ENCODE peak calls at places on chromosomes 5 and 9, in four cellular contexts. One of them, this sample, is unnamed.

GRCh38 chr9:13082796-13083195 is 196.7 kb downstream of the MPDZ start:
- DNase-seq in tibial nerve: no peak
- DNase-seq in A549: no peak
- DNase-seq in ovary: no peak
- DNase-seq in this sample: no peak

GRCh38 chr9:116151966-116152381 is 1.6 kb upstream of the PAPPA start:
- DNase-seq in A549: peak; percentile 93
- DNase-seq in ovary: no peak
- DNase-seq in tibial nerve: no peak
- DNase-seq in this sample: no peak

GRCh38 chr5:81422671-81423070 is 28.7 kb upstream of the ACOT12 start:
- DNase-seq in ovary: no peak
- DNase-seq in A549: peak; percentile 69
- DNase-seq in tibial nerve: no peak
- DNase-seq in this sample: no peak

GRCh38 chr5:167814828-167815227 is 476.6 kb upstream of the WWC1 start:
- DNase-seq in tibial nerve: peak; percentile 37
- DNase-seq in ovary: no peak
- DNase-seq in A549: no peak
- DNase-seq in this sample: no peak

GRCh38 chr5:176737746-176738699 is 72.3 kb upstream of the UNC5A start:
- DNase-seq in A549: no peak
- DNase-seq in ovary: no peak
- DNase-seq in tibial nerve: no peak
- DNase-seq in this sample: no peak

GRCh38 chr5:24681106-24681505 is 36.3 kb upstream of the CDH10 start:
- DNase-seq in A549: no peak
- DNase-seq in ovary: no peak
- DNase-seq in tibial nerve: no peak
- DNase-seq in this sample: no peak

GRCh38 chr5:77356740-77357139 is 135.4 kb downstream of the WDR41 start:
- DNase-seq in ovary: no peak
- DNase-seq in tibial nerve: no peak
- DNase-seq in A549: no peak
- DNase-seq in this sample: no peak

GRCh38 chr9:88237454-88238280 is 99.4 kb upstream of the SPATA31C2 start:
- DNase-seq in tibial nerve: no peak
- DNase-seq in A549: no peak
- DNase-seq in ovary: no peak
- DNase-seq in this sample: no peak

GRCh38 chr9:130526193-130526853 is 53.1 kb upstream of the FUBP3 start:
- DNase-seq in A549: no peak
- DNase-seq in tibial nerve: no peak
- DNase-seq in ovary: no peak
- DNase-seq in this sample: no peak

GRCh38 chr5:178314066-178314660 is 81.6 kb upstream of the PHYKPL start:
- DNase-seq in A549: no peak
- DNase-seq in tibial nerve: no peak
- DNase-seq in ovary: no peak
- DNase-seq in this sample: no peak

GRCh38 chr5:26482817-26483375 is 555.5 kb downstream of the CDH9 start:
- DNase-seq in tibial nerve: peak; percentile 54
- DNase-seq in ovary: no peak
- DNase-seq in A549: peak; percentile 75
- DNase-seq in this sample: no peak

GRCh38 chr9:91411096-91411771 is 12.4 kb downstream of the NFIL3 start:
- DNase-seq in tibial nerve: no peak
- DNase-seq in A549: no peak
- DNase-seq in ovary: no peak
- DNase-seq in this sample: no peak

GRCh38 chr9:22454021-22454420 is 7.4 kb downstream of the DMRTA1 start:
- DNase-seq in A549: no peak
- DNase-seq in ovary: no peak
- DNase-seq in tibial nerve: no peak
- DNase-seq in this sample: no peak

GRCh38 chr5:7181841-7182240 is 214.1 kb upstream of the ADCY2 start:
- DNase-seq in ovary: no peak
- DNase-seq in A549: no peak
- DNase-seq in tibial nerve: no peak
- DNase-seq in this sample: peak; percentile 10

GRCh38 chr9:129174724-129175514 is 3.1 kb downstream of the IER5L start:
- DNase-seq in ovary: peak; percentile 93
- DNase-seq in A549: peak; percentile 92
- DNase-seq in tibial nerve: peak; percentile 69
- DNase-seq in this sample: peak; percentile 80

GRCh38 chr9:114691046-114691955 is 9.3 kb upstream of the TEX48 start:
- DNase-seq in A549: peak; percentile 69
- DNase-seq in ovary: no peak
- DNase-seq in tibial nerve: no peak
- DNase-seq in this sample: no peak

GRCh38 chr9:94156549-94157407 is 72.5 kb downstream of the PTPDC1 start:
- DNase-seq in ovary: peak; percentile 42
- DNase-seq in tibial nerve: peak; percentile 73
- DNase-seq in A549: peak; percentile 83
- DNase-seq in this sample: peak; percentile 83

GRCh38 chr9:88173378-88173999 is 35.2 kb upstream of the SPATA31C2 start:
- DNase-seq in tibial nerve: peak; percentile 34
- DNase-seq in ovary: no peak
- DNase-seq in A549: peak; percentile 87
- DNase-seq in this sample: peak; percentile 20

GRCh38 chr5:175698401-175699115 is 40.7 kb downstream of the HRH2 start:
- DNase-seq in A549: no peak
- DNase-seq in ovary: no peak
- DNase-seq in tibial nerve: no peak
- DNase-seq in this sample: no peak

GRCh38 chr5:102858808-102859207 is 103.7 kb downstream of the PAM start:
- DNase-seq in ovary: no peak
- DNase-seq in tibial nerve: no peak
- DNase-seq in A549: no peak
- DNase-seq in this sample: no peak

GRCh38 chr5:151798674-151799073 is 26.9 kb downstream of the G3BP1 start:
- DNase-seq in tibial nerve: no peak
- DNase-seq in ovary: no peak
- DNase-seq in A549: no peak
- DNase-seq in this sample: no peak

GRCh38 chr9:137613738-137614523 is 4.9 kb upstream of the EHMT1 start:
- DNase-seq in tibial nerve: no peak
- DNase-seq in ovary: no peak
- DNase-seq in A549: no peak
- DNase-seq in this sample: no peak

GRCh38 chr5:176609724-176610429 is at the start of gene GPRIN1:
- DNase-seq in A549: peak; percentile 50
- DNase-seq in ovary: no peak
- DNase-seq in tibial nerve: no peak
- DNase-seq in this sample: peak; percentile 44

GRCh38 chr9:134658378-134658955 is 16.9 kb downstream of the COL5A1 start:
- DNase-seq in A549: no peak
- DNase-seq in tibial nerve: no peak
- DNase-seq in ovary: no peak
- DNase-seq in this sample: no peak

GRCh38 chr9:37677435-37677834 is 26.7 kb downstream of the FRMPD1 start:
- DNase-seq in A549: no peak
- DNase-seq in tibial nerve: no peak
- DNase-seq in ovary: no peak
- DNase-seq in this sample: no peak

GRCh38 chr9:37682951-37683350 is 32.2 kb downstream of the FRMPD1 start:
- DNase-seq in A549: no peak
- DNase-seq in ovary: no peak
- DNase-seq in tibial nerve: no peak
- DNase-seq in this sample: no peak

GRCh38 chr9:37676411-37676830 is 25.7 kb downstream of the FRMPD1 start:
- DNase-seq in tibial nerve: no peak
- DNase-seq in A549: no peak
- DNase-seq in ovary: no peak
- DNase-seq in this sample: no peak

GRCh38 chr9:37678789-37679273 is 28.1 kb downstream of the FRMPD1 start:
- DNase-seq in tibial nerve: no peak
- DNase-seq in ovary: no peak
- DNase-seq in A549: peak; percentile 17
- DNase-seq in this sample: no peak

GRCh38 chr9:37679649-37680402 is 29.1 kb downstream of the FRMPD1 start:
- DNase-seq in A549: no peak
- DNase-seq in tibial nerve: no peak
- DNase-seq in ovary: no peak
- DNase-seq in this sample: no peak
- TF ChIP-seq EP300 in A549: no peak
- TF ChIP-seq EP300 in tibial nerve: no peak
- TF ChIP-seq EP300 in ovary: no peak
- TF ChIP-seq EP300 in this sample: no peak

GRCh38 chr5:34576849-34577248 is 79.3 kb upstream of the RAI14 start:
- DNase-seq in ovary: no peak
- DNase-seq in A549: no peak
- DNase-seq in tibial nerve: no peak
- DNase-seq in this sample: no peak

GRCh38 chr5:34578962-34579361 is 77.2 kb upstream of the RAI14 start:
- DNase-seq in tibial nerve: no peak
- DNase-seq in A549: no peak
- DNase-seq in ovary: no peak
- DNase-seq in this sample: no peak

GRCh38 chr5:34580983-34581382 is 75.1 kb upstream of the RAI14 start:
- DNase-seq in A549: no peak
- DNase-seq in ovary: no peak
- DNase-seq in tibial nerve: no peak
- DNase-seq in this sample: no peak

GRCh38 chr5:34574976-34575467 is 81.1 kb upstream of the RAI14 start:
- DNase-seq in A549: no peak
- DNase-seq in ovary: no peak
- DNase-seq in tibial nerve: no peak
- DNase-seq in this sample: no peak

DNA sequence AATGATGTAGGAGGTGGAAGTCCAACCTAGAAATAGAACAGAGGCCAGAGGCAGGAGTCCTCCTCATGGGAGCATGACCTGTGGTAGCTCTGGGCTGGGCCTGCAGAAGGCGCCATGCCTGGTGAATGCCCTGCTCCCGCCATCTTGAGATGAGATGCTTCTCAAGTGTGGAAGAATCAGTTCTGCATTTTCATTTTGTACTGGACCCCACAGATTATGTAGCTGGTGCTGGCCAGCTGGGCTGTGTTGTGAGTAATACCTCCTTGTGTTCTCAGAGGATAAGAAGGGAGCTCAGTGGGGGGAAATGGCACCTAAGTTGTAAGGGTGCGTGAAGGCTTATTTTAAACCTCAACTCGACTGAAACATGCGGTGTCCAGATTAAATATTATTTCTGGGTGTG is 78.9 kb upstream of the RAI14 start:
- DNase-seq in ovary: no peak
- DNase-seq in tibial nerve: no peak
- DNase-seq in A549: no peak
- DNase-seq in this sample: no peak
- TF ChIP-seq EP300 in ovary: no peak
- TF ChIP-seq EP300 in tibial nerve: no peak
- TF ChIP-seq EP300 in A549: no peak
- TF ChIP-seq EP300 in this sample: no peak

GRCh38 chr5:17992296-17992695 is 358.0 kb downstream of the TAF11L14 start:
- DNase-seq in tibial nerve: no peak
- DNase-seq in ovary: no peak
- DNase-seq in A549: no peak
- DNase-seq in this sample: no peak

GRCh38 chr5:17991775-17992174 is 357.5 kb downstream of the TAF11L14 start:
- DNase-seq in ovary: no peak
- DNase-seq in A549: no peak
- DNase-seq in tibial nerve: no peak
- DNase-seq in this sample: no peak

GRCh38 chr5:17996002-17996401 is 361.7 kb downstream of the TAF11L14 start:
- DNase-seq in ovary: no peak
- DNase-seq in tibial nerve: no peak
- DNase-seq in A549: peak; percentile 44
- DNase-seq in this sample: no peak

GRCh38 chr5:17989567-17989966 is 355.3 kb downstream of the TAF11L14 start:
- DNase-seq in ovary: no peak
- DNase-seq in A549: no peak
- DNase-seq in tibial nerve: no peak
- DNase-seq in this sample: no peak

GRCh38 chr5:17990168-17990567 is 355.9 kb downstream of the TAF11L14 start:
- DNase-seq in tibial nerve: no peak
- DNase-seq in A549: no peak
- DNase-seq in ovary: no peak
- DNase-seq in this sample: no peak
- TF ChIP-seq EP300 in tibial nerve: no peak
- TF ChIP-seq EP300 in A549: no peak
- TF ChIP-seq EP300 in ovary: no peak
- TF ChIP-seq EP300 in this sample: no peak

DNA sequence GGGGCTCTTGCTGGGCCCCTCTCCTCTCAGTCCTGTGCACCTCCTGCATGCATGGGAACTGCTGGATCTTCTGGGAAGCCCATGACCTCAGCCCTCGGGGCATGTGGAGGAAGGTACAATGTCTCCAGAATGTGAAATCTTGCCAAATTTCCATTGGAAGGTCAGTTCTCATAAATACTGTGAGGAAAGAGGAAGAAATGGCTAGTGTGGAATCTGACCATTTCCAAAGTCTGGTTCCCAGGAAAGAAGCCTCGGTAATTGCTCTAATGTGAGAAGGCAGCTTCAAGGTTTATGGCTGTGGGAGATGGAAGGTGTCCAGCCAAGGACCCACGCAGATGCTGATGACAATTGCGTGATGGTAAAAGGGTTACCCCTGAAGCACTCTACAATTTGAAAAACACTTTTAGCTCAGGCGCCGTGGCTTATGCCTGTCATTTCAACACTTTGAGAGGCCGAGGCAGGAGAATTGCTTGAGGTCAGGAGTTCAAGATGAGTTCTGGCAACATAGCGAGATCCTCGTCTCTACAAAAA is 8.1 kb upstream of the IL17B start:
- DNase-seq in tibial nerve: no peak
- DNase-seq in A549: no peak
- DNase-seq in ovary: peak; percentile 65
- DNase-seq in this sample: no peak
- TF ChIP-seq EP300 in tibial nerve: no peak
- TF ChIP-seq EP300 in A549: no peak
- TF ChIP-seq EP300 in ovary: no peak
- TF ChIP-seq EP300 in this sample: peak; percentile 65

GRCh38 chr5:442335-443238 is at the start of gene EXOC3:
- DNase-seq in ovary: peak; percentile 65
- DNase-seq in A549: peak; percentile 75
- DNase-seq in tibial nerve: peak; percentile 34
- DNase-seq in this sample: peak; percentile 82
- TF ChIP-seq EP300 in ovary: no peak
- TF ChIP-seq EP300 in A549: no peak
- TF ChIP-seq EP300 in tibial nerve: peak; percentile 80
- TF ChIP-seq EP300 in this sample: no peak

GRCh38 chr9:125755340-125755739 is 8.2 kb downstream of the PBX3 start:
- DNase-seq in tibial nerve: no peak
- DNase-seq in A549: no peak
- DNase-seq in ovary: no peak
- DNase-seq in this sample: no peak
- TF ChIP-seq EP300 in tibial nerve: no peak
- TF ChIP-seq EP300 in A549: no peak
- TF ChIP-seq EP300 in ovary: no peak
- TF ChIP-seq EP300 in this sample: no peak

GRCh38 chr9:33818167-33818831 is 1.3 kb downstream of the UBE2R2 start:
- DNase-seq in A549: peak; percentile 10
- DNase-seq in tibial nerve: no peak
- DNase-seq in ovary: no peak
- DNase-seq in this sample: peak; percentile 32
- TF ChIP-seq EP300 in A549: no peak
- TF ChIP-seq EP300 in tibial nerve: peak; percentile 27
- TF ChIP-seq EP300 in ovary: no peak
- TF ChIP-seq EP300 in this sample: no peak

This sample was measured in transverse colon.